ENCODE peak calls at places on chromosomes 3 and 15, in eight cellular contexts. One of them, this sample, is unnamed.

GRCh38 chr3:57787867-57788623 is 31.9 kb downstream of the SLMAP start:
- DNase-seq in globus pallidus: no peak
- DNase-seq in GM06990: peak; percentile 56
- DNase-seq in GM13977: peak; percentile 74
- DNase-seq in CD8-positive, alpha-beta memory T cell: no peak
- DNase-seq in HT1080: peak; percentile 44
- DNase-seq in stimulated activated CD4-positive, alpha-beta T cell treated with anti-CD3 and anti-CD28 coated beads, Interleukin-1b, Interleukin-23, amount 100 ng/mL, for 24 hours: no peak
- DNase-seq in stimulated activated naive CD8-positive, alpha-beta T cell treated with anti-CD3 and anti-CD28 coated beads, Interleukin-15, amount 100 ng/mL, for 72 hours: no peak
- DNase-seq in this sample: no peak

GRCh38 chr3:169813757-169814517 is 1.2 kb upstream of the LRRC34 start:
- DNase-seq in stimulated activated CD4-positive, alpha-beta T cell treated with anti-CD3 and anti-CD28 coated beads, Interleukin-1b, Interleukin-23, amount 100 ng/mL, for 24 hours: no peak
- DNase-seq in stimulated activated naive CD8-positive, alpha-beta T cell treated with anti-CD3 and anti-CD28 coated beads, Interleukin-15, amount 100 ng/mL, for 72 hours: peak; percentile 86
- DNase-seq in HT1080: no peak
- DNase-seq in CD8-positive, alpha-beta memory T cell: peak; percentile 86
- DNase-seq in GM06990: peak; percentile 85
- DNase-seq in globus pallidus: no peak
- DNase-seq in GM13977: peak; percentile 76
- DNase-seq in this sample: peak; percentile 64

GRCh38 chr15:75947117-75947516 is 43.4 kb downstream of the FBXO22 start:
- DNase-seq in stimulated activated CD4-positive, alpha-beta T cell treated with anti-CD3 and anti-CD28 coated beads, Interleukin-1b, Interleukin-23, amount 100 ng/mL, for 24 hours: no peak
- DNase-seq in CD8-positive, alpha-beta memory T cell: no peak
- DNase-seq in stimulated activated naive CD8-positive, alpha-beta T cell treated with anti-CD3 and anti-CD28 coated beads, Interleukin-15, amount 100 ng/mL, for 72 hours: no peak
- DNase-seq in GM06990: no peak
- DNase-seq in HT1080: peak; percentile 78
- DNase-seq in globus pallidus: no peak
- DNase-seq in GM13977: no peak
- DNase-seq in this sample: no peak

GRCh38 chr3:113132571-113132996 is 78.8 kb upstream of the BOC start:
- DNase-seq in stimulated activated naive CD8-positive, alpha-beta T cell treated with anti-CD3 and anti-CD28 coated beads, Interleukin-15, amount 100 ng/mL, for 72 hours: no peak
- DNase-seq in HT1080: peak; percentile 95
- DNase-seq in CD8-positive, alpha-beta memory T cell: no peak
- DNase-seq in GM13977: no peak
- DNase-seq in GM06990: no peak
- DNase-seq in stimulated activated CD4-positive, alpha-beta T cell treated with anti-CD3 and anti-CD28 coated beads, Interleukin-1b, Interleukin-23, amount 100 ng/mL, for 24 hours: no peak
- DNase-seq in globus pallidus: no peak
- DNase-seq in this sample: no peak

GRCh38 chr3:113626513-113627371 is 69.7 kb downstream of the USF3 start:
- DNase-seq in GM06990: no peak
- DNase-seq in CD8-positive, alpha-beta memory T cell: no peak
- DNase-seq in stimulated activated CD4-positive, alpha-beta T cell treated with anti-CD3 and anti-CD28 coated beads, Interleukin-1b, Interleukin-23, amount 100 ng/mL, for 24 hours: no peak
- DNase-seq in GM13977: peak; percentile 45
- DNase-seq in HT1080: peak; percentile 76
- DNase-seq in stimulated activated naive CD8-positive, alpha-beta T cell treated with anti-CD3 and anti-CD28 coated beads, Interleukin-15, amount 100 ng/mL, for 72 hours: no peak
- DNase-seq in globus pallidus: peak; percentile 63
- DNase-seq in this sample: no peak

GRCh38 chr3:157695586-157695985 is 192.4 kb upstream of the VEPH1 start:
- DNase-seq in HT1080: no peak
- DNase-seq in CD8-positive, alpha-beta memory T cell: no peak
- DNase-seq in stimulated activated naive CD8-positive, alpha-beta T cell treated with anti-CD3 and anti-CD28 coated beads, Interleukin-15, amount 100 ng/mL, for 72 hours: no peak
- DNase-seq in stimulated activated CD4-positive, alpha-beta T cell treated with anti-CD3 and anti-CD28 coated beads, Interleukin-1b, Interleukin-23, amount 100 ng/mL, for 24 hours: no peak
- DNase-seq in GM06990: no peak
- DNase-seq in GM13977: no peak
- DNase-seq in globus pallidus: no peak
- DNase-seq in this sample: no peak

GRCh38 chr3:56884387-56884786 is 82.6 kb upstream of the ARHGEF3 start:
- DNase-seq in globus pallidus: no peak
- DNase-seq in GM06990: no peak
- DNase-seq in CD8-positive, alpha-beta memory T cell: no peak
- DNase-seq in stimulated activated CD4-positive, alpha-beta T cell treated with anti-CD3 and anti-CD28 coated beads, Interleukin-1b, Interleukin-23, amount 100 ng/mL, for 24 hours: no peak
- DNase-seq in GM13977: no peak
- DNase-seq in HT1080: peak; percentile 11
- DNase-seq in stimulated activated naive CD8-positive, alpha-beta T cell treated with anti-CD3 and anti-CD28 coated beads, Interleukin-15, amount 100 ng/mL, for 72 hours: no peak
- DNase-seq in this sample: no peak

GRCh38 chr3:111307676-111308075 is 234.3 kb upstream of the CD96 start:
- DNase-seq in HT1080: no peak
- DNase-seq in GM06990: no peak
- DNase-seq in GM13977: no peak
- DNase-seq in stimulated activated CD4-positive, alpha-beta T cell treated with anti-CD3 and anti-CD28 coated beads, Interleukin-1b, Interleukin-23, amount 100 ng/mL, for 24 hours: no peak
- DNase-seq in CD8-positive, alpha-beta memory T cell: no peak
- DNase-seq in stimulated activated naive CD8-positive, alpha-beta T cell treated with anti-CD3 and anti-CD28 coated beads, Interleukin-15, amount 100 ng/mL, for 72 hours: no peak
- DNase-seq in globus pallidus: no peak
- DNase-seq in this sample: no peak

GRCh38 chr3:149539491-149539890 is 65.0 kb downstream of the TM4SF4 start:
- DNase-seq in CD8-positive, alpha-beta memory T cell: no peak
- DNase-seq in GM06990: no peak
- DNase-seq in stimulated activated naive CD8-positive, alpha-beta T cell treated with anti-CD3 and anti-CD28 coated beads, Interleukin-15, amount 100 ng/mL, for 72 hours: no peak
- DNase-seq in HT1080: no peak
- DNase-seq in globus pallidus: no peak
- DNase-seq in stimulated activated CD4-positive, alpha-beta T cell treated with anti-CD3 and anti-CD28 coated beads, Interleukin-1b, Interleukin-23, amount 100 ng/mL, for 24 hours: no peak
- DNase-seq in GM13977: no peak
- DNase-seq in this sample: no peak

GRCh38 chr15:82851981-82852511 is 42.6 kb downstream of the WHAMM start:
- DNase-seq in HT1080: peak; percentile 92
- DNase-seq in stimulated activated naive CD8-positive, alpha-beta T cell treated with anti-CD3 and anti-CD28 coated beads, Interleukin-15, amount 100 ng/mL, for 72 hours: no peak
- DNase-seq in globus pallidus: no peak
- DNase-seq in GM13977: no peak
- DNase-seq in stimulated activated CD4-positive, alpha-beta T cell treated with anti-CD3 and anti-CD28 coated beads, Interleukin-1b, Interleukin-23, amount 100 ng/mL, for 24 hours: no peak
- DNase-seq in GM06990: no peak
- DNase-seq in CD8-positive, alpha-beta memory T cell: no peak
- DNase-seq in this sample: no peak

GRCh38 chr15:74433592-74434259 is at the start of gene SEMA7A:
- DNase-seq in GM06990: peak; percentile 94
- DNase-seq in stimulated activated naive CD8-positive, alpha-beta T cell treated with anti-CD3 and anti-CD28 coated beads, Interleukin-15, amount 100 ng/mL, for 72 hours: peak; percentile 85
- DNase-seq in CD8-positive, alpha-beta memory T cell: peak; percentile 86
- DNase-seq in globus pallidus: peak; percentile 91
- DNase-seq in GM13977: peak; percentile 98
- DNase-seq in stimulated activated CD4-positive, alpha-beta T cell treated with anti-CD3 and anti-CD28 coated beads, Interleukin-1b, Interleukin-23, amount 100 ng/mL, for 24 hours: peak; percentile 28
- DNase-seq in HT1080: peak; percentile 73
- DNase-seq in this sample: peak; percentile 53

GRCh38 chr3:43649365-43649968 is 27.7 kb upstream of the ANO10 start:
- DNase-seq in stimulated activated CD4-positive, alpha-beta T cell treated with anti-CD3 and anti-CD28 coated beads, Interleukin-1b, Interleukin-23, amount 100 ng/mL, for 24 hours: no peak
- DNase-seq in CD8-positive, alpha-beta memory T cell: no peak
- DNase-seq in GM13977: no peak
- DNase-seq in GM06990: no peak
- DNase-seq in HT1080: no peak
- DNase-seq in stimulated activated naive CD8-positive, alpha-beta T cell treated with anti-CD3 and anti-CD28 coated beads, Interleukin-15, amount 100 ng/mL, for 72 hours: no peak
- DNase-seq in globus pallidus: no peak
- DNase-seq in this sample: no peak

GRCh38 chr15:31150732-31151212 is 49.2 kb upstream of the TRPM1 start:
- DNase-seq in GM06990: no peak
- DNase-seq in CD8-positive, alpha-beta memory T cell: no peak
- DNase-seq in HT1080: no peak
- DNase-seq in stimulated activated CD4-positive, alpha-beta T cell treated with anti-CD3 and anti-CD28 coated beads, Interleukin-1b, Interleukin-23, amount 100 ng/mL, for 24 hours: no peak
- DNase-seq in GM13977: no peak
- DNase-seq in globus pallidus: no peak
- DNase-seq in stimulated activated naive CD8-positive, alpha-beta T cell treated with anti-CD3 and anti-CD28 coated beads, Interleukin-15, amount 100 ng/mL, for 72 hours: no peak
- DNase-seq in this sample: no peak

GRCh38 chr15:56146756-56147155 is 96.9 kb downstream of the RFX7 start:
- DNase-seq in HT1080: no peak
- DNase-seq in stimulated activated CD4-positive, alpha-beta T cell treated with anti-CD3 and anti-CD28 coated beads, Interleukin-1b, Interleukin-23, amount 100 ng/mL, for 24 hours: no peak
- DNase-seq in GM13977: no peak
- DNase-seq in globus pallidus: no peak
- DNase-seq in CD8-positive, alpha-beta memory T cell: no peak
- DNase-seq in stimulated activated naive CD8-positive, alpha-beta T cell treated with anti-CD3 and anti-CD28 coated beads, Interleukin-15, amount 100 ng/mL, for 72 hours: no peak
- DNase-seq in GM06990: no peak
- DNase-seq in this sample: no peak

GRCh38 chr3:78754066-78754743 is 1013.6 kb downstream of the ROBO1 start:
- DNase-seq in stimulated activated CD4-positive, alpha-beta T cell treated with anti-CD3 and anti-CD28 coated beads, Interleukin-1b, Interleukin-23, amount 100 ng/mL, for 24 hours: no peak
- DNase-seq in globus pallidus: peak; percentile 91
- DNase-seq in CD8-positive, alpha-beta memory T cell: no peak
- DNase-seq in HT1080: peak; percentile 77
- DNase-seq in GM13977: no peak
- DNase-seq in GM06990: no peak
- DNase-seq in stimulated activated naive CD8-positive, alpha-beta T cell treated with anti-CD3 and anti-CD28 coated beads, Interleukin-15, amount 100 ng/mL, for 72 hours: no peak
- DNase-seq in this sample: no peak

GRCh38 chr3:172643780-172644179 is 67.1 kb downstream of the NCEH1 start:
- DNase-seq in GM13977: no peak
- DNase-seq in HT1080: no peak
- DNase-seq in CD8-positive, alpha-beta memory T cell: no peak
- DNase-seq in GM06990: no peak
- DNase-seq in stimulated activated naive CD8-positive, alpha-beta T cell treated with anti-CD3 and anti-CD28 coated beads, Interleukin-15, amount 100 ng/mL, for 72 hours: no peak
- DNase-seq in stimulated activated CD4-positive, alpha-beta T cell treated with anti-CD3 and anti-CD28 coated beads, Interleukin-1b, Interleukin-23, amount 100 ng/mL, for 24 hours: no peak
- DNase-seq in globus pallidus: no peak
- DNase-seq in this sample: no peak

GRCh38 chr15:63176302-63176701 is 13.1 kb upstream of the RAB8B start:
- DNase-seq in CD8-positive, alpha-beta memory T cell: no peak
- DNase-seq in stimulated activated CD4-positive, alpha-beta T cell treated with anti-CD3 and anti-CD28 coated beads, Interleukin-1b, Interleukin-23, amount 100 ng/mL, for 24 hours: no peak
- DNase-seq in HT1080: peak; percentile 80
- DNase-seq in GM06990: no peak
- DNase-seq in GM13977: no peak
- DNase-seq in globus pallidus: no peak
- DNase-seq in stimulated activated naive CD8-positive, alpha-beta T cell treated with anti-CD3 and anti-CD28 coated beads, Interleukin-15, amount 100 ng/mL, for 72 hours: no peak
- DNase-seq in this sample: no peak

GRCh38 chr3:133168025-133168401 is 129.8 kb downstream of the TMEM108 start:
- DNase-seq in GM06990: no peak
- DNase-seq in GM13977: no peak
- DNase-seq in stimulated activated naive CD8-positive, alpha-beta T cell treated with anti-CD3 and anti-CD28 coated beads, Interleukin-15, amount 100 ng/mL, for 72 hours: no peak
- DNase-seq in HT1080: no peak
- DNase-seq in CD8-positive, alpha-beta memory T cell: no peak
- DNase-seq in globus pallidus: no peak
- DNase-seq in stimulated activated CD4-positive, alpha-beta T cell treated with anti-CD3 and anti-CD28 coated beads, Interleukin-1b, Interleukin-23, amount 100 ng/mL, for 24 hours: no peak
- DNase-seq in this sample: no peak